ENCODE peak calls at places on chromosome 6, in ten cellular contexts. One of them, this sample, is unnamed.
A peak's percentile ranks its signal among the peaks of the same experiment; 100 is the strongest.

GRCh38 chr6:8329592-8329991 is 105.8 kb downstream of the SLC35B3 start:
- DNase-seq in activated T-cell treated with anti-CD3 and anti-CD28 coated beads, Interleukin-2, amount 50 U/mL, for 72 hours: no peak
- DNase-seq in NCI-H69: peak; percentile 93
- DNase-seq in anterior cingulate cortex: no peak
- DNase-seq in mesothelial cell of epicardium: no peak
- DNase-seq in breast epithelium: no peak
- DNase-seq in caudate nucleus: no peak
- DNase-seq in nucleus accumbens: no peak
- DNase-seq in Kasumi-1: no peak
- DNase-seq in AG09319: no peak
- DNase-seq in this sample: no peak

GRCh38 chr6:7554533-7555275 is 13.2 kb downstream of the DSP start:
- DNase-seq in activated T-cell treated with anti-CD3 and anti-CD28 coated beads, Interleukin-2, amount 50 U/mL, for 72 hours: no peak
- DNase-seq in NCI-H69: no peak
- DNase-seq in anterior cingulate cortex: no peak
- DNase-seq in mesothelial cell of epicardium: no peak
- DNase-seq in breast epithelium: no peak
- DNase-seq in caudate nucleus: no peak
- DNase-seq in nucleus accumbens: no peak
- DNase-seq in Kasumi-1: no peak
- DNase-seq in AG09319: no peak
- DNase-seq in this sample: no peak

GRCh38 chr6:165049362-165049761 is 260.0 kb downstream of the C6orf118 start:
- DNase-seq in activated T-cell treated with anti-CD3 and anti-CD28 coated beads, Interleukin-2, amount 50 U/mL, for 72 hours: peak; percentile 11
- DNase-seq in NCI-H69: peak; percentile 22
- DNase-seq in anterior cingulate cortex: no peak
- DNase-seq in mesothelial cell of epicardium: no peak
- DNase-seq in breast epithelium: no peak
- DNase-seq in caudate nucleus: no peak
- DNase-seq in nucleus accumbens: no peak
- DNase-seq in Kasumi-1: no peak
- DNase-seq in AG09319: no peak
- DNase-seq in this sample: no peak

GRCh38 chr6:37819802-37820712 is 530 bp downstream of the ZFAND3 start:
- DNase-seq in activated T-cell treated with anti-CD3 and anti-CD28 coated beads, Interleukin-2, amount 50 U/mL, for 72 hours: peak; percentile 59
- DNase-seq in NCI-H69: peak; percentile 87
- DNase-seq in anterior cingulate cortex: peak; percentile 46
- DNase-seq in mesothelial cell of epicardium: peak; percentile 49
- DNase-seq in breast epithelium: no peak
- DNase-seq in caudate nucleus: no peak
- DNase-seq in nucleus accumbens: peak; percentile 45
- DNase-seq in Kasumi-1: peak; percentile 59
- DNase-seq in AG09319: no peak
- DNase-seq in this sample: peak; percentile 47

GRCh38 chr6:169340395-169340794 is 86.7 kb upstream of the THBS2 start:
- DNase-seq in activated T-cell treated with anti-CD3 and anti-CD28 coated beads, Interleukin-2, amount 50 U/mL, for 72 hours: no peak
- DNase-seq in NCI-H69: no peak
- DNase-seq in anterior cingulate cortex: no peak
- DNase-seq in mesothelial cell of epicardium: no peak
- DNase-seq in breast epithelium: no peak
- DNase-seq in caudate nucleus: no peak
- DNase-seq in nucleus accumbens: no peak
- DNase-seq in Kasumi-1: no peak
- DNase-seq in AG09319: no peak
- DNase-seq in this sample: no peak

GRCh38 chr6:122289721-122290501 is 109.5 kb upstream of the HSF2 start:
- DNase-seq in activated T-cell treated with anti-CD3 and anti-CD28 coated beads, Interleukin-2, amount 50 U/mL, for 72 hours: no peak
- DNase-seq in NCI-H69: peak; percentile 38
- DNase-seq in anterior cingulate cortex: no peak
- DNase-seq in mesothelial cell of epicardium: no peak
- DNase-seq in breast epithelium: no peak
- DNase-seq in caudate nucleus: no peak
- DNase-seq in nucleus accumbens: no peak
- DNase-seq in Kasumi-1: peak; percentile 38
- DNase-seq in AG09319: no peak
- DNase-seq in this sample: peak; percentile 7

GRCh38 chr6:131876545-131876944 is 68.7 kb downstream of the ENPP1 start:
- DNase-seq in activated T-cell treated with anti-CD3 and anti-CD28 coated beads, Interleukin-2, amount 50 U/mL, for 72 hours: no peak
- DNase-seq in NCI-H69: no peak
- DNase-seq in anterior cingulate cortex: no peak
- DNase-seq in mesothelial cell of epicardium: no peak
- DNase-seq in breast epithelium: no peak
- DNase-seq in caudate nucleus: no peak
- DNase-seq in nucleus accumbens: no peak
- DNase-seq in Kasumi-1: no peak
- DNase-seq in AG09319: no peak
- DNase-seq in this sample: no peak

GRCh38 chr6:168032383-168032760 is 34.9 kb downstream of the KIF25 start:
- DNase-seq in activated T-cell treated with anti-CD3 and anti-CD28 coated beads, Interleukin-2, amount 50 U/mL, for 72 hours: no peak
- DNase-seq in NCI-H69: no peak
- DNase-seq in anterior cingulate cortex: no peak
- DNase-seq in mesothelial cell of epicardium: no peak
- DNase-seq in breast epithelium: no peak
- DNase-seq in caudate nucleus: no peak
- DNase-seq in nucleus accumbens: no peak
- DNase-seq in Kasumi-1: peak; percentile 34
- DNase-seq in AG09319: peak; percentile 22
- DNase-seq in this sample: no peak

GRCh38 chr6:131657630-131658111 is 20.6 kb downstream of the ENPP3 start:
- DNase-seq in activated T-cell treated with anti-CD3 and anti-CD28 coated beads, Interleukin-2, amount 50 U/mL, for 72 hours: no peak
- DNase-seq in NCI-H69: no peak
- DNase-seq in anterior cingulate cortex: no peak
- DNase-seq in mesothelial cell of epicardium: no peak
- DNase-seq in breast epithelium: no peak
- DNase-seq in caudate nucleus: no peak
- DNase-seq in nucleus accumbens: no peak
- DNase-seq in Kasumi-1: no peak
- DNase-seq in AG09319: peak; percentile 30
- DNase-seq in this sample: no peak

GRCh38 chr6:58113960-58114359 is 796.5 kb downstream of the PRIM2 start:
- DNase-seq in activated T-cell treated with anti-CD3 and anti-CD28 coated beads, Interleukin-2, amount 50 U/mL, for 72 hours: no peak
- DNase-seq in NCI-H69: peak; percentile 34
- DNase-seq in anterior cingulate cortex: no peak
- DNase-seq in mesothelial cell of epicardium: no peak
- DNase-seq in breast epithelium: no peak
- DNase-seq in caudate nucleus: no peak
- DNase-seq in nucleus accumbens: no peak
- DNase-seq in Kasumi-1: no peak
- DNase-seq in AG09319: no peak
- DNase-seq in this sample: no peak

GRCh38 chr6:127516676-127517273 is 2.4 kb downstream of the MTCL3 start:
- DNase-seq in activated T-cell treated with anti-CD3 and anti-CD28 coated beads, Interleukin-2, amount 50 U/mL, for 72 hours: peak; percentile 57
- DNase-seq in NCI-H69: peak; percentile 90
- DNase-seq in anterior cingulate cortex: peak; percentile 74
- DNase-seq in mesothelial cell of epicardium: no peak
- DNase-seq in breast epithelium: no peak
- DNase-seq in caudate nucleus: peak; percentile 67
- DNase-seq in nucleus accumbens: peak; percentile 66
- DNase-seq in Kasumi-1: peak; percentile 66
- DNase-seq in AG09319: no peak
- DNase-seq in this sample: peak; percentile 86

GRCh38 chr6:134892362-134892761 is 57.5 kb downstream of the ALDH8A1 start:
- DNase-seq in activated T-cell treated with anti-CD3 and anti-CD28 coated beads, Interleukin-2, amount 50 U/mL, for 72 hours: no peak
- DNase-seq in NCI-H69: no peak
- DNase-seq in anterior cingulate cortex: no peak
- DNase-seq in mesothelial cell of epicardium: no peak
- DNase-seq in breast epithelium: no peak
- DNase-seq in caudate nucleus: no peak
- DNase-seq in nucleus accumbens: no peak
- DNase-seq in Kasumi-1: no peak
- DNase-seq in AG09319: no peak
- DNase-seq in this sample: no peak

GRCh38 chr6:15661815-15662245 is 998 bp downstream of the DTNBP1 start:
- DNase-seq in activated T-cell treated with anti-CD3 and anti-CD28 coated beads, Interleukin-2, amount 50 U/mL, for 72 hours: no peak
- DNase-seq in NCI-H69: peak; percentile 86
- DNase-seq in anterior cingulate cortex: no peak
- DNase-seq in mesothelial cell of epicardium: no peak
- DNase-seq in breast epithelium: no peak
- DNase-seq in caudate nucleus: no peak
- DNase-seq in nucleus accumbens: no peak
- DNase-seq in Kasumi-1: no peak
- DNase-seq in AG09319: no peak
- DNase-seq in this sample: no peak

GRCh38 chr6:133971861-133972260 is 18.8 kb downstream of the TBPL1 start:
- DNase-seq in activated T-cell treated with anti-CD3 and anti-CD28 coated beads, Interleukin-2, amount 50 U/mL, for 72 hours: no peak
- DNase-seq in NCI-H69: no peak
- DNase-seq in anterior cingulate cortex: no peak
- DNase-seq in mesothelial cell of epicardium: no peak
- DNase-seq in breast epithelium: no peak
- DNase-seq in caudate nucleus: no peak
- DNase-seq in nucleus accumbens: no peak
- DNase-seq in Kasumi-1: no peak
- DNase-seq in AG09319: no peak
- DNase-seq in this sample: no peak

GRCh38 chr6:33375143-33375649 is 16.4 kb upstream of the KIFC1 start:
- DNase-seq in activated T-cell treated with anti-CD3 and anti-CD28 coated beads, Interleukin-2, amount 50 U/mL, for 72 hours: no peak
- DNase-seq in NCI-H69: no peak
- DNase-seq in anterior cingulate cortex: no peak
- DNase-seq in mesothelial cell of epicardium: peak; percentile 53
- DNase-seq in breast epithelium: peak; percentile 78
- DNase-seq in caudate nucleus: no peak
- DNase-seq in nucleus accumbens: no peak
- DNase-seq in Kasumi-1: peak; percentile 60
- DNase-seq in AG09319: peak; percentile 83
- DNase-seq in this sample: no peak

GRCh38 chr6:89311853-89312531 is 3.1 kb downstream of the GABRR2 start:
- DNase-seq in activated T-cell treated with anti-CD3 and anti-CD28 coated beads, Interleukin-2, amount 50 U/mL, for 72 hours: no peak
- DNase-seq in NCI-H69: peak; percentile 82
- DNase-seq in anterior cingulate cortex: peak; percentile 52
- DNase-seq in mesothelial cell of epicardium: peak; percentile 63
- DNase-seq in breast epithelium: no peak
- DNase-seq in caudate nucleus: peak; percentile 23
- DNase-seq in nucleus accumbens: peak; percentile 27
- DNase-seq in Kasumi-1: peak; percentile 62
- DNase-seq in AG09319: no peak
- DNase-seq in this sample: peak; percentile 45

GRCh38 chr6:82954937-82955577 is 110.6 kb downstream of the UBE3D start:
- DNase-seq in activated T-cell treated with anti-CD3 and anti-CD28 coated beads, Interleukin-2, amount 50 U/mL, for 72 hours: no peak
- DNase-seq in NCI-H69: no peak
- DNase-seq in anterior cingulate cortex: no peak
- DNase-seq in mesothelial cell of epicardium: no peak
- DNase-seq in breast epithelium: no peak
- DNase-seq in caudate nucleus: no peak
- DNase-seq in nucleus accumbens: no peak
- DNase-seq in Kasumi-1: no peak
- DNase-seq in AG09319: no peak
- DNase-seq in this sample: no peak

GRCh38 chr6:52507557-52508260 is 69.2 kb downstream of the TRAM2 start:
- DNase-seq in activated T-cell treated with anti-CD3 and anti-CD28 coated beads, Interleukin-2, amount 50 U/mL, for 72 hours: no peak
- DNase-seq in NCI-H69: no peak
- DNase-seq in anterior cingulate cortex: no peak
- DNase-seq in mesothelial cell of epicardium: no peak
- DNase-seq in breast epithelium: no peak
- DNase-seq in caudate nucleus: no peak
- DNase-seq in nucleus accumbens: no peak
- DNase-seq in Kasumi-1: no peak
- DNase-seq in AG09319: no peak
- DNase-seq in this sample: no peak

GRCh38 chr6:144155529-144155928 is 5.2 kb downstream of the STX11 start:
- DNase-seq in activated T-cell treated with anti-CD3 and anti-CD28 coated beads, Interleukin-2, amount 50 U/mL, for 72 hours: no peak
- DNase-seq in NCI-H69: no peak
- DNase-seq in anterior cingulate cortex: no peak
- DNase-seq in mesothelial cell of epicardium: no peak
- DNase-seq in breast epithelium: no peak
- DNase-seq in caudate nucleus: no peak
- DNase-seq in nucleus accumbens: no peak
- DNase-seq in Kasumi-1: no peak
- DNase-seq in AG09319: no peak
- DNase-seq in this sample: no peak

GRCh38 chr6:158877716-158878115 is 58.5 kb upstream of the EZR start:
- DNase-seq in activated T-cell treated with anti-CD3 and anti-CD28 coated beads, Interleukin-2, amount 50 U/mL, for 72 hours: no peak
- DNase-seq in NCI-H69: no peak
- DNase-seq in anterior cingulate cortex: no peak
- DNase-seq in mesothelial cell of epicardium: no peak
- DNase-seq in breast epithelium: no peak
- DNase-seq in caudate nucleus: no peak
- DNase-seq in nucleus accumbens: no peak
- DNase-seq in Kasumi-1: no peak
- DNase-seq in AG09319: no peak
- DNase-seq in this sample: no peak

GRCh38 chr6:130602151-130602770 is 224.9 kb upstream of the SMLR1 start:
- DNase-seq in activated T-cell treated with anti-CD3 and anti-CD28 coated beads, Interleukin-2, amount 50 U/mL, for 72 hours: peak; percentile 26
- DNase-seq in NCI-H69: no peak
- DNase-seq in anterior cingulate cortex: no peak
- DNase-seq in mesothelial cell of epicardium: no peak
- DNase-seq in breast epithelium: no peak
- DNase-seq in caudate nucleus: no peak
- DNase-seq in nucleus accumbens: no peak
- DNase-seq in Kasumi-1: no peak
- DNase-seq in AG09319: peak; percentile 73
- DNase-seq in this sample: peak; percentile 2

GRCh38 chr6:101595276-101595675 is 201.8 kb downstream of the GRIK2 start:
- DNase-seq in activated T-cell treated with anti-CD3 and anti-CD28 coated beads, Interleukin-2, amount 50 U/mL, for 72 hours: no peak
- DNase-seq in NCI-H69: no peak
- DNase-seq in anterior cingulate cortex: no peak
- DNase-seq in mesothelial cell of epicardium: no peak
- DNase-seq in breast epithelium: no peak
- DNase-seq in caudate nucleus: no peak
- DNase-seq in nucleus accumbens: no peak
- DNase-seq in Kasumi-1: no peak
- DNase-seq in AG09319: no peak
- DNase-seq in this sample: no peak

GRCh38 chr6:6712258-6712978 is 123.9 kb downstream of the LY86 start:
- DNase-seq in activated T-cell treated with anti-CD3 and anti-CD28 coated beads, Interleukin-2, amount 50 U/mL, for 72 hours: no peak
- DNase-seq in NCI-H69: peak; percentile 52
- DNase-seq in anterior cingulate cortex: no peak
- DNase-seq in mesothelial cell of epicardium: no peak
- DNase-seq in breast epithelium: no peak
- DNase-seq in caudate nucleus: no peak
- DNase-seq in nucleus accumbens: no peak
- DNase-seq in Kasumi-1: peak; percentile 85
- DNase-seq in AG09319: no peak
- DNase-seq in this sample: no peak

GRCh38 chr6:169984181-169985120 is 233.0 kb downstream of the ERMARD start:
- DNase-seq in activated T-cell treated with anti-CD3 and anti-CD28 coated beads, Interleukin-2, amount 50 U/mL, for 72 hours: no peak
- DNase-seq in NCI-H69: no peak
- DNase-seq in anterior cingulate cortex: no peak
- DNase-seq in mesothelial cell of epicardium: no peak
- DNase-seq in breast epithelium: peak; percentile 47
- DNase-seq in caudate nucleus: no peak
- DNase-seq in nucleus accumbens: no peak
- DNase-seq in Kasumi-1: no peak
- DNase-seq in AG09319: no peak
- DNase-seq in this sample: no peak

GRCh38 chr6:148508401-148509151 is 165.9 kb downstream of the SASH1 start:
- DNase-seq in activated T-cell treated with anti-CD3 and anti-CD28 coated beads, Interleukin-2, amount 50 U/mL, for 72 hours: no peak
- DNase-seq in NCI-H69: no peak
- DNase-seq in anterior cingulate cortex: peak; percentile 30
- DNase-seq in mesothelial cell of epicardium: no peak
- DNase-seq in breast epithelium: no peak
- DNase-seq in caudate nucleus: no peak
- DNase-seq in nucleus accumbens: no peak
- DNase-seq in Kasumi-1: no peak
- DNase-seq in AG09319: peak; percentile 59
- DNase-seq in this sample: peak; percentile 58

GRCh38 chr6:43855247-43855646 is 85.2 kb downstream of the VEGFA start:
- DNase-seq in activated T-cell treated with anti-CD3 and anti-CD28 coated beads, Interleukin-2, amount 50 U/mL, for 72 hours: no peak
- DNase-seq in NCI-H69: no peak
- DNase-seq in anterior cingulate cortex: no peak
- DNase-seq in mesothelial cell of epicardium: no peak
- DNase-seq in breast epithelium: no peak
- DNase-seq in caudate nucleus: no peak
- DNase-seq in nucleus accumbens: no peak
- DNase-seq in Kasumi-1: no peak
- DNase-seq in AG09319: no peak
- DNase-seq in this sample: no peak

GRCh38 chr6:64376394-64376793 is 740.8 kb downstream of the PHF3 start:
- DNase-seq in activated T-cell treated with anti-CD3 and anti-CD28 coated beads, Interleukin-2, amount 50 U/mL, for 72 hours: no peak
- DNase-seq in NCI-H69: no peak
- DNase-seq in anterior cingulate cortex: no peak
- DNase-seq in mesothelial cell of epicardium: no peak
- DNase-seq in breast epithelium: no peak
- DNase-seq in caudate nucleus: no peak
- DNase-seq in nucleus accumbens: no peak
- DNase-seq in Kasumi-1: no peak
- DNase-seq in AG09319: no peak
- DNase-seq in this sample: no peak

GRCh38 chr6:9646346-9647042 is 768.4 kb downstream of the TFAP2A start:
- DNase-seq in activated T-cell treated with anti-CD3 and anti-CD28 coated beads, Interleukin-2, amount 50 U/mL, for 72 hours: no peak
- DNase-seq in NCI-H69: peak; percentile 40
- DNase-seq in anterior cingulate cortex: no peak
- DNase-seq in mesothelial cell of epicardium: no peak
- DNase-seq in breast epithelium: no peak
- DNase-seq in caudate nucleus: no peak
- DNase-seq in nucleus accumbens: no peak
- DNase-seq in Kasumi-1: peak; percentile 89
- DNase-seq in AG09319: peak; percentile 30
- DNase-seq in this sample: no peak

This sample was measured in putamen.